ENCODE peak calls at places on chromosomes 12 and 14, in ten cellular contexts. V, S, F, D, E, Z, H, M, Y and A are unnamed samples. For H3K27me3, the result is how much of the 10 kb centered on the place peaks cover.

GRCh38 chr14:59359451-59360124 is 105.6 kb downstream of the GPR135 start:
- DNase-seq in V (no peak), S (no peak), F (no peak), D (no peak), E (no peak), Z (peak), H (no peak), M (no peak), Y (no peak), A (no peak)

GRCh38 chr12:59179231-59179630 is 258.9 kb upstream of the LRIG3 start:
- DNase-seq in V (no peak), S (no peak), F (no peak), D (no peak), E (no peak), Z (no peak), H (no peak), M (no peak), Y (no peak), A (no peak)

GRCh38 chr14:76810953-76811400 is 1.7 kb downstream of the ANGEL1 start:
- DNase-seq in V (no peak), S (no peak), F (peak), D (no peak), E (peak), Z (peak), H (peak), M (peak), Y (peak), A (peak)

GRCh38 chr14:68546839-68547238 is 246.0 kb downstream of the ZFP36L1 start:
- DNase-seq in V (peak), S (no peak), F (no peak), D (no peak), E (peak), Z (peak), H (no peak), M (no peak), Y (peak), A (no peak)

GRCh38 chr12:8890313-8891084 is 23.8 kb upstream of the PHC1 start:
- DNase-seq in V (peak), S (no peak), F (no peak), D (peak), E (peak), Z (peak), H (peak), M (peak), Y (peak), A (peak)

GRCh38 chr12:26571539-26571938 is 261.5 kb downstream of the ITPR2 start:
- DNase-seq in V (no peak), S (no peak), F (no peak), D (peak), E (no peak), Z (no peak), H (no peak), M (no peak), Y (no peak), A (no peak)

GRCh38 chr12:32947203-32947795 is 50.7 kb upstream of the PKP2 start:
- DNase-seq in V (no peak), S (no peak), F (peak), D (no peak), E (no peak), Z (no peak), H (peak), M (peak), Y (no peak), A (peak)

GRCh38 chr12:75480469-75480949 is at the start of gene GLIPR1:
- DNase-seq in V (peak), S (peak), F (no peak), D (peak), E (peak), Z (peak), H (no peak), M (peak), Y (peak), A (no peak)

GRCh38 chr12:6563448-6564050 is 4.5 kb downstream of the NOP2 start:
- DNase-seq in V (peak), S (no peak), F (no peak), D (peak), E (no peak), Z (peak), H (peak), M (peak), Y (peak), A (peak)

GRCh38 chr14:59013672-59014298 is 174.7 kb upstream of the DAAM1 start:
- DNase-seq in V (no peak), S (no peak), F (no peak), D (no peak), E (peak), Z (peak), H (no peak), M (no peak), Y (peak), A (no peak)

GRCh38 chr14:67757175-67757574 is 55.5 kb downstream of the RDH12 start:
- DNase-seq in V (no peak), S (no peak), F (no peak), D (no peak), E (no peak), Z (no peak), H (no peak), M (no peak), Y (no peak), A (no peak)

GRCh38 chr12:121537814-121538698 is 42.8 kb downstream of the KDM2B start:
- DNase-seq in V (peak), S (no peak), F (no peak), D (no peak), E (no peak), Z (peak), H (no peak), M (peak), Y (no peak), A (peak)

GRCh38 chr12:88922816-88923215 is 342.5 kb upstream of the KITLG start:
- DNase-seq in V (no peak), S (no peak), F (no peak), D (no peak), E (no peak), Z (peak), H (no peak), M (no peak), Y (peak), A (no peak)

GRCh38 chr12:110355080-110355479 is 48.4 kb downstream of the ANAPC7 start:
- DNase-seq in V (no peak), S (no peak), F (peak), D (no peak), E (peak), Z (peak), H (peak), M (peak), Y (no peak), A (peak)

GRCh38 chr12:51270847-51271518 is 768 bp upstream of the SMAGP start:
- DNase-seq in V (no peak), S (no peak), F (peak), D (no peak), E (peak), Z (peak), H (no peak), M (no peak), Y (peak), A (no peak)

GRCh38 chr12:132163911-132164288 is 19.6 kb downstream of the NOC4L start:
- DNase-seq in V (no peak), S (no peak), F (no peak), D (no peak), E (no peak), Z (peak), H (no peak), M (peak), Y (no peak), A (no peak)

GRCh38 chr14:91270619-91271018 is 26.1 kb upstream of the GPR68 start:
- DNase-seq in V (no peak), S (no peak), F (no peak), D (no peak), E (no peak), Z (no peak), H (no peak), M (peak), Y (no peak), A (no peak)

GRCh38 chr14:31939934-31940333 is 137.2 kb upstream of the ARHGAP5 start:
- DNase-seq in V (no peak), S (no peak), F (no peak), D (no peak), E (no peak), Z (no peak), H (no peak), M (no peak), Y (no peak), A (no peak)

GRCh38 chr12:46676797-46677520 is 148.8 kb downstream of the SLC38A4 start:
- DNase-seq in V (no peak), S (no peak), F (no peak), D (no peak), E (no peak), Z (peak), H (no peak), M (no peak), Y (no peak), A (no peak)

GRCh38 chr12:54060174-54060974 is 6.7 kb downstream of the HOXC4 start:
- DNase-seq in V (no peak), S (no peak), F (no peak), D (no peak), E (no peak), Z (no peak), H (no peak), M (no peak), Y (no peak), A (peak)
- H3K4me3 ChIP-seq in V (no peak), S (no peak), F (no peak), D (no peak), E (no peak), Z (no peak), H (peak), M (no peak), Y (no peak), A (no peak)

DNA sequence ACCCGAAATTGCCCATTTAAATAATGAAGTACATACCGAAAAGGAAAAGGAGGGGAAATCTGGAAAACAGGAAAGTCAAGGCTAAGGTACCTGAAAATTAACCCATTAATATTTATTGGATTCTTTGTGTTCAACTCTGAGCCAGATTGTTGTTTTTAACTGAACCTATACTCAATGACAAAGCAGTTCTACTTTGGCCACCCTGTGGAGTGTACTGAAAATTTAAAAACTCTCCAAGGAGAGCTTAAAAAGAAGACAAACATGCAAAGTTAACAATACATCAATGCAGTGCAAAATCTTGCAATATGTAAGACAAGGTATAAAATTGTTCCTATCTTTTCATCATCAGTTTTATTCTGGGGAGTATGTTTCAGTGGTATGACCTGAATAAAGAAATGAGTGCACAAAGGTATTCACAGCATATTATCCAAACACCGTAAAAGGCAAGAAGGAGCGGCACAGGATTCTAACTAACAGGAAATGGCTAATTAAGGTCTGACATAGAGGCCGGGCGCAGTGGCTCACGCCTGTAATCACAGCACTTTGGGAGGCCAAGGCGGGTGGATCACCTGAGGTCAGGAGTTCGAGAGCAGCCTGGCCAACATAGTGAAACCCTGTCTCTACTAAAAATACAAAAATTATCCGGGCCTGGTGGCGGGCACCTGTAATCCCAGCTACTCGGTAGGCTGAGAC is 1.7 kb downstream of the USP44 start:
- DNase-seq in V (no peak), S (no peak), F (no peak), D (no peak), E (no peak), Z (no peak), H (peak), M (no peak), Y (no peak), A (no peak)
- H3K27me3 ChIP-seq in V (under half), S (under half), F (under half), D (under half), E (under half), Z (under half), H (under half), M (under half), Y (under half), A (under half)

DNA sequence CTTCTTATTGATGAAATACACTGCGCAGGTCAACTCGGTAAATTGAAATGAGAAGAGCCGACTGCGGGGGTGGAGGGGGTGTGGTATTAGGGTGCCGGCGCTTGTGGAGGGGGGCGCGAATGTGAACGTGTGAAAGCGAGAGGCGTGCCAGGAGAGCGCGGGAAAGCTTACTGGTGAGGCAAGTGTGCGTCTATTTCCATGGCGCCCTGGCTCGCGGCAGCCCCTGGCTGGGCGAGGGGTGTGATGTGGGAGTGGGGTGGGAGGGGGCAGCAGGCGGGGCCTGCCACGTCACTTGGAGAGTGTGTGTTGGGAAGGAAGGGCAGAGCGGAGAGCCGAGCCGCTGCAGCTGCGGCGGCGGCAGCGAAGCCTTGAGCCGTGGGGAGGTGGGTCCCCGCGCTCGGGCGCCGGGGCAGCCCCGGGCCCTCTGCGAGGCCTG is 88.8 kb downstream of the GALNT8 start:
- DNase-seq in V (no peak), S (no peak), F (no peak), D (no peak), E (no peak), Z (no peak), H (peak), M (peak), Y (no peak), A (peak)
- H3K4me3 ChIP-seq in V (peak), S (peak), F (no peak), D (no peak), E (peak), Z (no peak), H (peak), M (no peak), Y (no peak), A (peak)

DNA sequence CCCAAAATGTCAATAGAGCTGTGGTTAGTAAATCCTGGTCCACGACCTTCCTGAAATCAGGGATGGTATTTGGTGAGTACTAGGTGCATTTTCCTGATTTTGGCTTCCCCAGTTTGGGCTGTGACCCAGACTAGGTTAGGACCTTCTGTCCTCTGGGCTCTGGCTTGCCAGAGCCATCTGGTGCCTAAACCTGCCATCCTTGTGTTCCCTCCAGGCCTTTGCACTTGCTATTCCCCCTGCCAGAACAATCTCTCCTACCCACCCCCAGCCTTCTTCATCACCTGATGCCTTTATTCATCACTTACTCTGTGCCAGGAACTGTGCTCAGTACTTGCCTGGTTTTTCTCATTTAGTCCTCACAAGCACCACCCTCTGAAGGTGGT is 216.7 kb downstream of the RBM19 start:
- DNase-seq in V (no peak), S (no peak), F (no peak), D (no peak), E (no peak), Z (no peak), H (no peak), M (no peak), Y (no peak), A (no peak)
- H3K27me3 ChIP-seq in V (under half), S (half or more), F (under half), D (under half), E (under half), Z (under half), H (under half), M (under half), Y (under half), A (under half)

GRCh38 chr12:104957388-104958008 is 592 bp downstream of the SLC41A2 start:
- DNase-seq in V (no peak), S (peak), F (no peak), D (no peak), E (no peak), Z (peak), H (peak), M (peak), Y (no peak), A (no peak)
- H3K4me3 ChIP-seq in V (peak), S (peak), F (peak), D (peak), E (peak), Z (peak), H (peak), M (peak), Y (peak), A (peak)

GRCh38 chr12:111581434-111582132 is 17.5 kb downstream of the ATXN2 start:
- DNase-seq in V (no peak), S (no peak), F (no peak), D (no peak), E (no peak), Z (no peak), H (no peak), M (no peak), Y (no peak), A (no peak)
- H3K27me3 ChIP-seq in V (under half), S (under half), F (under half), D (under half), E (under half), Z (under half), H (under half), M (under half), Y (under half), A (under half)

DNA sequence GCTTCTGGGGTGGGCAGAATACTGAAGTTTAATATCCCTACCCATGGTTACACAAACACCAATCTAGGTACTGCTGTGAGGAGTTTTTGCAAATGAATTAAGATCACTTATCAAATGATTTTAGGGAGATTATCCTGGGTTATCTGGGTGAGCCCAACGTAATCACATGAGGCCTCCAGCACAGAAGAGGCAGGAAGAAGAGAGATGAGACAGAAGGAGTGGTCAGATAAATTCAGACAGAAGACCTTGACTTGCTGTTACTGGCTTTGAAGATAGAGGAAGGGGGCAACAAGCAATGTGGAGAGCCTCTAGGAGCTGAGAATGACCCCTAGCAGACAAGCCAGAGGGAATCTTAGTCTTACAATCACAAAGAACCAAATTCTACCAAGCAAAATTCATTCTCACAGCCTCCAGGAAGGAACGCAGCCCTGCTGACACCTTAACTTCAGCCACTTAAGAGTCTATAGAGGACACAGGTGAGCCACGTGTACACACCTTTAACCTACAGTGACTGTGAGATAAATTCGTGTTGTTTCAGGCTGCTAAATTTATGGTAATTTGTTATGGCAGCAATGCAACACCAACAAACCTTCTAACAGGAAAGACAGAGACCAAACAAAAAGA is 49.4 kb downstream of the FERMT2 start:
- DNase-seq in V (no peak), S (no peak), F (no peak), D (no peak), E (no peak), Z (no peak), H (no peak), M (no peak), Y (no peak), A (no peak)
- H3K4me3 ChIP-seq in V (no peak), S (no peak), F (no peak), D (no peak), E (no peak), Z (no peak), H (no peak), M (no peak), Y (no peak), A (no peak)

DNA sequence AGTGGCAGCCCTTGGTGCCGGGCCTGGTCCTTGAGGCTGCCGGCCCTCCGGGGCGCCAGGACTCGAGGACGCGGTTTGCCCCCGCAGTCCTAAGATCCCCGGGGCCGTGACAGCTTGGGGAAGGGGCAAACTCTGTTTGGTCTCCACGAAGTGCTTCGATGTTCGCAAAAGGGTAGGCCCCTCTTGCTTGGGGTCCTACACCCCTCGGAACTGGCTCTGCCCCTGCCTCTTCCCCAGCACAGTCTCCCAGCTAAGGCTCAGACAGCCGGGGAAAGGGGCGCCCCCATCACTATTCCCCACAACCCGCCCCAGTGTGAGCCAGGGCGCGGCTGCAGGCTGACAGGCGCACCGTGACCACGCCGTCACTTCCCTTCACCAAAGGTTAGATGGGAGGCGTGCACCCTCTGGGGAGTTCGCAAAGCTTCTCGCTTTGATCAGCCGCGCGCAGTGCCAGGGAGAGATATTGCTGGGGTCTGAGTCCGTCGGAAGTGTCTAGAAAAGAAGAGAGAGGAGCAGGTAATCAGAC is 7.2 kb upstream of the OTX2 start:
- DNase-seq in V (no peak), S (no peak), F (no peak), D (no peak), E (no peak), Z (no peak), H (peak), M (no peak), Y (no peak), A (no peak)
- H3K27me3 ChIP-seq in V (under half), S (half or more), F (half or more), D (under half), E (under half), Z (half or more), H (half or more), M (half or more), Y (under half), A (half or more)

DNA sequence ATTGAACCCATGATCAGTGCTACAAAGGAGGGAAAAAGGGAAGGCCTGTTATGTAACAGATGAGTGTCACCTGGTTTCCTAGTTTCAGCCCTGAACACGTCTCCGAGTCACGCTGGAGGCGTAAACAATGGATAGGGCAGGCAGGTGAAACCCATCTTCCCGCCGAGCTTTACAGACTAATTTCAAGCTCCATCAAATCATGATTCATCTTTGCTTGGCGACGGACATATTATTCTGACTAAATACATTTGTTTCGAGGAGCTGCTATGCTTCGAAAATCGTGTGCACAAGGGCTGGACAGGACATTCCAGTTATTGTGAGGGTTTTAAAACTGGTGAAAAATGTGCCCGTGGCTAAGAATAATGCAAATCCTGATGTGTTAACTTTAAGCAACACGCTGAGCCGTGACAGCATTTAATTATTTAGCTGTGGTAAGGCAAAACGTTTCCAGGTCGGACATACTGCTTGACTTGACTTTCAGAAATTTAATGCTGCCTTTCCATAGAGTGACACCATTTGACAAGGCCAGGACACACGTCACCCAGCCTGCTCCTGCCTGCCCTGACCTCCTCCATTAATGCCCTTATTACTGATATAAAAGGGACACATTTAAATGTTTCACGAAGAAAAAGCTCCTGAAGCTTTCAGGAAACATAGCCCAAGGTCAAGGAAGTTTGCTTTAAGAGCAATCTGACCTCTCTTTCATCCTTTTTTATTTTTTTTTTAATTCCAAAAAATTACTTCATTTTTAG is 1203.5 kb upstream of the TMEM132C start:
- DNase-seq in V (no peak), S (no peak), F (no peak), D (no peak), E (no peak), Z (no peak), H (no peak), M (no peak), Y (no peak), A (no peak)
- H3K4me3 ChIP-seq in V (no peak), S (no peak), F (no peak), D (no peak), E (no peak), Z (no peak), H (no peak), M (no peak), Y (no peak), A (no peak)

GRCh38 chr12:71456990-71457389 is 17.4 kb downstream of the LGR5 start:
- DNase-seq in V (no peak), S (no peak), F (no peak), D (no peak), E (no peak), Z (no peak), H (no peak), M (no peak), Y (no peak), A (no peak)
- H3K27me3 ChIP-seq in V (under half), S (under half), F (under half), D (under half), E (under half), Z (under half), H (under half), M (under half), Y (under half), A (under half)